ENCODE peak calls at places on chromosomes 16 and 17, in ten cellular contexts. B, U, E, X, Z, R, D, I, L and S are unnamed samples.
A peak's percentile ranks its signal among the peaks of the same experiment; 100 is the strongest.

GRCh38 chr16:85209526-85210121 is 97.4 kb upstream of the CIBAR2 start:
- DNase-seq in L (no peak), I (no peak), D (no peak), R (no peak), Z (no peak), B (no peak), U (peak; percentile 51), X (no peak), E (no peak), S (no peak)

GRCh38 chr17:49101054-49101534 is 31.5 kb upstream of the B4GALNT2 start:
- DNase-seq in X (peak; percentile 43), L (no peak), B (no peak), R (no peak), E (no peak), Z (no peak), U (no peak), I (no peak), D (no peak), S (no peak)

GRCh38 chr16:73949574-73950348 is 346.9 kb upstream of the PSMD7 start:
- DNase-seq in Z (peak; percentile 98), I (no peak), E (no peak), R (no peak), D (peak; percentile 38), U (no peak), X (no peak), L (no peak), B (no peak), S (no peak)

GRCh38 chr17:19728114-19728495 is 11.7 kb upstream of the SLC47A2 start:
- DNase-seq in D (peak; percentile 75), R (no peak), I (no peak), X (peak; percentile 88), L (peak; percentile 91), E (peak; percentile 89), Z (peak; percentile 97), U (peak; percentile 89), B (peak; percentile 40), S (no peak)

GRCh38 chr17:72145972-72146755 is 25.3 kb downstream of the SOX9 start:
- DNase-seq in L (no peak), D (no peak), R (no peak), U (no peak), X (no peak), Z (peak; percentile 25), B (no peak), E (no peak), I (no peak), S (no peak)

GRCh38 chr17:75902406-75902805 is 2.3 kb downstream of the MRPL38 start:
- DNase-seq in E (no peak), D (no peak), Z (no peak), B (no peak), R (no peak), I (no peak), U (no peak), X (no peak), L (no peak), S (no peak)

GRCh38 chr17:32461853-32462617 is 17.7 kb downstream of the PSMD11 start:
- DNase-seq in D (peak; percentile 21), I (peak; percentile 28), L (no peak), X (no peak), Z (peak; percentile 52), U (peak; percentile 70), E (no peak), B (no peak), R (no peak), S (peak; percentile 62)

GRCh38 chr17:1275205-1275961 is 4.1 kb upstream of the TRARG1 start:
- DNase-seq in X (no peak), B (no peak), L (no peak), D (no peak), U (no peak), Z (no peak), R (no peak), I (no peak), E (no peak), S (no peak)

GRCh38 chr17:32323784-32324590 is 18.0 kb downstream of the C17orf75 start:
- DNase-seq in R (no peak), E (no peak), D (no peak), U (no peak), I (no peak), B (no peak), Z (peak; percentile 26), X (peak; percentile 25), L (no peak), S (no peak)

GRCh38 chr16:57091200-57091989 is 988 bp upstream of the CPNE2 start:
- DNase-seq in L (peak; percentile 83), D (peak; percentile 62), Z (no peak), E (peak; percentile 41), B (peak; percentile 19), X (peak; percentile 85), U (peak; percentile 33), R (no peak), I (peak; percentile 26), S (no peak)

GRCh38 chr17:81093576-81094223 is 58.7 kb downstream of the BAIAP2 start:
- DNase-seq in D (no peak), Z (no peak), E (no peak), X (no peak), B (no peak), I (no peak), L (no peak), U (no peak), R (no peak), S (no peak)

GRCh38 chr17:81092518-81093095 is 57.7 kb downstream of the BAIAP2 start:
- DNase-seq in D (no peak), B (no peak), X (peak; percentile 42), U (no peak), I (no peak), E (no peak), Z (no peak), R (no peak), L (no peak), S (no peak)

GRCh38 chr17:81091774-81092517 is 57.0 kb downstream of the BAIAP2 start:
- DNase-seq in I (no peak), D (no peak), X (no peak), L (no peak), U (no peak), R (no peak), E (no peak), Z (no peak), B (no peak), S (no peak)

GRCh38 chr17:81091134-81091530 is 56.2 kb downstream of the BAIAP2 start:
- DNase-seq in L (no peak), B (no peak), E (no peak), D (no peak), U (no peak), R (no peak), I (no peak), Z (no peak), X (no peak), S (no peak)

GRCh38 chr17:81090361-81091133 is 55.6 kb downstream of the BAIAP2 start:
- DNase-seq in I (no peak), Z (peak; percentile 57), L (peak; percentile 92), E (peak; percentile 59), B (no peak), D (no peak), X (peak; percentile 92), U (peak; percentile 39), R (no peak), S (no peak)
- TF ChIP-seq CTCF in I (no peak), Z (no peak), L (no peak), E (no peak), B (no peak), D (no peak), X (no peak), U (no peak), R (no peak), S (no peak)

DNA sequence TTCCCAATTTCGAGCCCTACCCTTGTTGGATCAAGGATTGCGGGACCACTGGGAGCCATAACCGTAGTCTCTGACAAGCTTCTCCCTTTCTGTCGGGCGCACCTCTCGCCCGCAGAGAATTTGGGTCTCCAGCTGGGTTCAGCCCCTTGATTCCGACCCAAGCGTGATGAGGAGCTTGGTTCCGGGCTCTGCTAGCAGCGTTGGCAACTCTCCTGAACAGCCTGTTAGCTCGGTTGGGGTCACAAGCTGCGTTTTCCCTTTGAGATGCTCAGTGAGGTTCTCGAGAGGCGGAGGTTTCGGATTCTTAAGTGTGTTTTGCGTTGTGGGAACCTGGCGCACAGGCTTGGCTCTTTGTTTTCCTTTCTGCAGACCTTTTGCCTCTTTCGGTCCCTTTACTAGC is 667 bp downstream of the ATXN1L start:
- DNase-seq in X (no peak), E (no peak), L (no peak), D (no peak), Z (peak; percentile 17), I (no peak), R (no peak), U (peak; percentile 20), B (no peak), S (no peak)
- TF ChIP-seq CTCF in X (no peak), E (no peak), L (no peak), D (no peak), Z (no peak), I (no peak), R (no peak), U (no peak), B (no peak), S (no peak)

GRCh38 chr17:40727447-40728231 is 24.1 kb upstream of the KRT24 start:
- DNase-seq in I (no peak), Z (peak; percentile 12), D (no peak), X (no peak), R (no peak), U (no peak), E (no peak), L (no peak), B (no peak), S (no peak)

GRCh38 chr17:40730974-40731373 is 24.2 kb downstream of the KRT25 start:
- DNase-seq in X (no peak), I (no peak), U (no peak), Z (no peak), D (no peak), R (no peak), B (no peak), E (no peak), L (no peak), S (no peak)

GRCh38 chr17:40722146-40722720 is 18.7 kb upstream of the KRT24 start:
- DNase-seq in X (no peak), I (no peak), D (no peak), L (no peak), B (no peak), R (no peak), E (no peak), U (no peak), Z (no peak), S (no peak)

GRCh38 chr17:40724656-40725055 is 21.1 kb upstream of the KRT24 start:
- DNase-seq in U (no peak), L (no peak), B (no peak), E (no peak), D (no peak), Z (no peak), R (no peak), I (no peak), X (no peak), S (no peak)

DNA sequence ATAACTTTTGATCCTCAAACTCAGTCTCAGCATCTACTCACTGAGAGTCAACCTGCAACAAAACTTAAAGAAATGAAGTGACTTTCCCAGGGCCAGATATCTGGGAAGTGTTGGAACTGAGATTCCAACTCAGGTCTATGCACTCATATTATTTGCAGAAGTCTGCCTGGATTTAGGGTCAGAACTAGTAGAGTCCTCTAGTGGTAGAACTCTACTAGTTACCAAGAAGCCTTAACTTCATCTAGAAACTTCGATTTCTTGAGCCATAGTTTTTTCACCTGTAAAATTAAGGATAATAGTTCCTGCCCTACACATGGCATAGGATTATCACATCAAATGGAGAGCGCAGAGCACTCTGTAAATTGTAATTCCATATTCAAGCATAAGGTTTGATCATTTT is 23.4 kb upstream of the KRT24 start:
- DNase-seq in X (no peak), I (no peak), R (no peak), E (no peak), L (no peak), B (no peak), D (no peak), U (no peak), Z (no peak), S (no peak)
- TF ChIP-seq CTCF in X (peak; percentile 36), I (peak; percentile 43), R (no peak), E (no peak), L (peak; percentile 41), B (no peak), D (peak; percentile 21), U (no peak), Z (peak; percentile 37), S (no peak)

GRCh38 chr16:28553776-28554633 is at the start of gene SGF29:
- DNase-seq in R (peak; percentile 86), L (peak; percentile 94), Z (peak; percentile 89), B (peak; percentile 73), I (peak; percentile 77), E (peak; percentile 84), U (peak; percentile 96), D (peak; percentile 95), X (peak; percentile 92), S (peak; percentile 79)
- TF ChIP-seq CTCF in R (no peak), L (peak; percentile 56), Z (peak; percentile 27), B (peak; percentile 14), I (peak; percentile 34), E (peak; percentile 47), U (peak; percentile 12), D (no peak), X (peak; percentile 46), S (no peak)